ENCODE peak calls at places on chromosome 2, in six cellular contexts. G is K562, C is H1, V is HepG2, H is GM12878, J is GM12891. F is an unnamed sample.
A peak's percentile ranks its signal among the peaks of the same experiment; 100 is the strongest.

GRCh38 chr2:3627500-3628100 is 30.4 kb upstream of the ALLC start:
- DNase-seq in G (no peak), C (no peak), V (no peak), H (no peak), J (no peak), F (no peak)

GRCh38 chr2:43038034-43038719 is 188.2 kb downstream of the ZFP36L2 start:
- DNase-seq in G (peak; percentile 71), C (no peak), V (peak; percentile 55), H (no peak), J (no peak), F (no peak)

GRCh38 chr2:132582360-132582759 is 87.6 kb downstream of the LYPD1 start:
- DNase-seq in G (no peak), C (no peak), V (no peak), H (no peak), J (no peak), F (no peak)

GRCh38 chr2:205869439-205869838 is 187.1 kb downstream of the NRP2 start:
- DNase-seq in G (no peak), C (no peak), V (no peak), H (no peak), J (no peak), F (no peak)

GRCh38 chr2:10500601-10501361 is 52.7 kb upstream of the ODC1 start:
- DNase-seq in G (no peak), C (no peak), V (no peak), H (no peak), J (no peak), F (no peak)

GRCh38 chr2:65071499-65072180 is 15.4 kb downstream of the CEP68 start:
- DNase-seq in G (peak; percentile 46), C (no peak), V (no peak), H (no peak), J (no peak), F (no peak)

GRCh38 chr2:43707255-43707654 is 31.0 kb upstream of the C1GALT1C1L start:
- DNase-seq in G (peak; percentile 64), C (no peak), V (no peak), H (no peak), J (no peak), F (no peak)

GRCh38 chr2:100902833-100903405 is 83.0 kb downstream of the NPAS2 start:
- DNase-seq in G (no peak), C (no peak), V (peak; percentile 81), H (no peak), J (no peak), F (no peak)

GRCh38 chr2:13694673-13695072 is 937.8 kb upstream of the LRATD1 start:
- DNase-seq in G (no peak), C (no peak), V (no peak), H (no peak), J (no peak), F (no peak)

GRCh38 chr2:144703852-144704324 is 184.0 kb upstream of the ZEB2 start:
- DNase-seq in G (peak; percentile 79), C (no peak), V (no peak), H (no peak), J (no peak), F (no peak)

GRCh38 chr2:13413989-13414388 is 697.3 kb downstream of the TRIB2 start:
- DNase-seq in G (no peak), C (no peak), V (no peak), H (no peak), J (no peak), F (no peak)

GRCh38 chr2:65456074-65456473 is 23.7 kb upstream of the SPRED2 start:
- DNase-seq in G (no peak), C (no peak), V (no peak), H (no peak), J (no peak), F (no peak)

GRCh38 chr2:159094173-159094737 is 125.8 kb downstream of the TANC1 start:
- DNase-seq in G (no peak), C (no peak), V (no peak), H (no peak), J (no peak), F (no peak)
- TF ChIP-seq TAF1 in G (no peak), C (no peak), V (no peak), H (no peak), J (no peak), F (no peak)

GRCh38 chr2:241036397-241036963 is 38.1 kb downstream of the SNED1 start:
- DNase-seq in G (peak; percentile 67), C (no peak), V (peak; percentile 20), H (peak; percentile 44), J (peak; percentile 84), F (peak; percentile 85)
- TF ChIP-seq POLR2A in G (no peak), C (no peak), V (no peak), H (no peak), J (no peak), F (no peak)

GRCh38 chr2:8115966-8116365 is 565.9 kb upstream of the ID2 start:
- DNase-seq in G (no peak), C (no peak), V (no peak), H (no peak), J (no peak), F (no peak)

GRCh38 chr2:8119782-8120551 is 561.9 kb upstream of the ID2 start:
- DNase-seq in G (no peak), C (no peak), V (peak; percentile 99), H (peak; percentile 4), J (no peak), F (no peak)

GRCh38 chr2:8115451-8115850 is 566.4 kb upstream of the ID2 start:
- DNase-seq in G (no peak), C (no peak), V (no peak), H (no peak), J (no peak), F (no peak)

GRCh38 chr2:8118940-8119781 is 562.7 kb upstream of the ID2 start:
- DNase-seq in G (no peak), C (no peak), V (no peak), H (no peak), J (no peak), F (no peak)

DNA sequence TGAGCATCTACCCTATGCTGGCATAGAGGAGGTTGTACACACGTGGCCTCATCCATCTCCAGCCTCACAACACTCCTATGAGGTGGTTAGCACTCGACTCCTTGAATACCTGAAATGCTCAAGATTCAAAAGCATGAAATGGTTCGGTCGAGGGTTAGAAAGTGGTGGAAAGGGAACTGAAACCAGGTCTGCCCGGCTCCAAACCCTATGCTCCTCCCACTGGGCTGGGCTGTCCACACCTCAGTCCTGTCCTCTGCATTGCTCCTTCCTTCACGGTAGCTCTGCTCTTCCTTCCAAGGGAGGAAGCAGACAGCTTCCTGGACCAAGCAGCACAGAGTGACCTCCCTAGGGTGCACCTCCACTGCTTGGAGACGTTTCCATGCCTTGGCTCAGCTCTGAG is 565.2 kb upstream of the ID2 start:
- DNase-seq in G (no peak), C (no peak), V (no peak), H (peak; percentile 64), J (peak; percentile 24), F (peak; percentile 26)
- TF ChIP-seq TAF1 in G (no peak), C (no peak), V (no peak), H (no peak), J (no peak), F (no peak)

GRCh38 chr2:134683561-134684112 is 35.2 kb downstream of the TMEM163 start:
- DNase-seq in G (peak; percentile 38), C (no peak), V (peak; percentile 23), H (peak; percentile 15), J (no peak), F (no peak)
- TF ChIP-seq POLR2A in G (no peak), C (no peak), V (no peak), H (no peak), J (no peak), F (no peak)

F was measured in GM12892.